ENCODE peak calls at places on chromosomes 3 and 15, in four cellular contexts. L, K, I and H are unnamed samples.

GRCh38 chr3:160837394-160837975 is 81.5 kb downstream of the PPM1L start:
- DNase-seq in L (no peak), K (no peak), I (no peak), H (no peak)

GRCh38 chr3:55860040-55860439 is 372.9 kb upstream of the WNT5A start:
- DNase-seq in L (no peak), K (no peak), I (no peak), H (no peak)

GRCh38 chr15:59501531-59502113 is 63.6 kb downstream of the FAM81A start:
- DNase-seq in L (peak), K (no peak), I (no peak), H (peak)

GRCh38 chr3:191435981-191436380 is 25.0 kb upstream of the PYDC2 start:
- DNase-seq in L (no peak), K (no peak), I (no peak), H (no peak)

GRCh38 chr3:157452097-157452496 is 15.4 kb downstream of the PTX3 start:
- DNase-seq in L (no peak), K (no peak), I (no peak), H (no peak)

GRCh38 chr3:129966876-129967275 is 7.6 kb upstream of the TRH start:
- DNase-seq in L (no peak), K (no peak), I (no peak), H (no peak)

GRCh38 chr15:33716025-33716424 is 252.3 kb upstream of the CHRM5 start:
- DNase-seq in L (no peak), K (no peak), I (no peak), H (no peak)

GRCh38 chr3:98596902-98597500 is 3.6 kb upstream of the CPOX start:
- DNase-seq in L (peak), K (no peak), I (no peak), H (no peak)

GRCh38 chr3:133821767-133822638 is 16.4 kb downstream of the SRPRB start:
- DNase-seq in L (peak), K (no peak), I (peak), H (peak)

GRCh38 chr3:13702226-13702820 is 153.4 kb downstream of the FBLN2 start:
- DNase-seq in L (no peak), K (no peak), I (no peak), H (peak)

GRCh38 chr3:54906763-54907162 is 21.1 kb downstream of the LRTM1 start:
- DNase-seq in L (no peak), K (no peak), I (no peak), H (no peak)

GRCh38 chr3:132788299-132788698 is 66.1 kb upstream of the NPHP3 start:
- DNase-seq in L (peak), K (no peak), I (peak), H (no peak)

GRCh38 chr3:90184861-90185260 is 1077.4 kb downstream of the EPHA3 start:
- DNase-seq in L (peak), K (no peak), I (no peak), H (peak)

GRCh38 chr3:35653347-35653746 is 14.0 kb downstream of the ARPP21 start:
- DNase-seq in L (no peak), K (no peak), I (no peak), H (no peak)

GRCh38 chr3:85933326-85933725 is 974.5 kb downstream of the CADM2 start:
- DNase-seq in L (no peak), K (no peak), I (no peak), H (no peak)

GRCh38 chr15:60827492-60827891 is 348.6 kb upstream of the ICE2 start:
- DNase-seq in L (no peak), K (no peak), I (no peak), H (no peak)

GRCh38 chr3:48467110-48467454 is 20.5 kb downstream of the ATRIP start:
- DNase-seq in L (no peak), K (no peak), I (no peak), H (no peak)

GRCh38 chr3:115081444-115081843 is 65.6 kb downstream of the ZBTB20 start:
- DNase-seq in L (no peak), K (no peak), I (no peak), H (no peak)

GRCh38 chr15:34241376-34242350 is 16.8 kb downstream of the EMC4 start:
- DNase-seq in L (peak), K (no peak), I (no peak), H (no peak)

GRCh38 chr3:149535395-149535685 is 60.8 kb downstream of the TM4SF4 start:
- DNase-seq in L (no peak), K (no peak), I (no peak), H (no peak)

GRCh38 chr3:134057006-134057832 is 27.5 kb upstream of the SLCO2A1 start:
- DNase-seq in L (peak), K (no peak), I (no peak), H (peak)

GRCh38 chr15:47620960-47621681 is 96.2 kb upstream of the SEMA6D start:
- DNase-seq in L (peak), K (no peak), I (no peak), H (no peak)

GRCh38 chr3:48361928-48362327 is 10.1 kb upstream of the FBXW12 start:
- DNase-seq in L (no peak), K (no peak), I (no peak), H (no peak)

GRCh38 chr15:93709708-93710107 is 521.7 kb upstream of the MCTP2 start:
- DNase-seq in L (no peak), K (no peak), I (no peak), H (no peak)

GRCh38 chr3:126136428-126137220 is 43.8 kb downstream of the ALDH1L1 start:
- DNase-seq in L (no peak), K (no peak), I (no peak), H (peak)

GRCh38 chr15:70556376-70556775 is 207.0 kb downstream of the UACA start:
- DNase-seq in L (no peak), K (no peak), I (no peak), H (peak)

GRCh38 chr15:74167891-74168331 is 5.6 kb upstream of the ISLR start:
- DNase-seq in L (no peak), K (no peak), I (no peak), H (peak)

GRCh38 chr3:9110802-9111201 is 138.6 kb downstream of the SRGAP3 start:
- DNase-seq in L (no peak), K (no peak), I (no peak), H (no peak)

GRCh38 chr3:72327008-72327407 is 521.2 kb downstream of the SHQ1 start:
- DNase-seq in L (no peak), K (no peak), I (no peak), H (no peak)

GRCh38 chr3:150771600-150771999 is 8.6 kb upstream of the SIAH2 start:
- DNase-seq in L (no peak), K (no peak), I (no peak), H (no peak)

GRCh38 chr3:63768415-63768814 is 50.7 kb upstream of the C3orf49 start:
- DNase-seq in L (no peak), K (no peak), I (no peak), H (no peak)

GRCh38 chr3:150786791-150787190 is 23.8 kb upstream of the SIAH2 start:
- DNase-seq in L (peak), K (no peak), I (no peak), H (no peak)